ENCODE peak calls at places on chromosomes 16 and 17, in six cellular contexts. R is hepatic stellate cell; L is tibial nerve; T is AG08395; Z is left ventricle myocardium superior; A is activated CD4-positive, alpha-beta T cell treated with anti-CD3 and anti-CD28 coated beads, Interleukin-2, amount 10 ng/mL, durations not matched to agents 24 days and 14 days. Y is an unnamed sample.

GRCh38 chr17:81723651-81724209 is 11.6 kb downstream of the SLC25A10 start:
- DNase-seq in A (no peak), T (no peak), Z (no peak), R (no peak), L (no peak), Y (no peak)

GRCh38 chr16:708019-708418 is 2.4 kb upstream of the FBXL16 start:
- DNase-seq in L (no peak), Z (no peak), T (no peak), R (no peak), A (no peak), Y (no peak)

GRCh38 chr16:9090101-9090959 is 1.1 kb upstream of the HAPSTR1 start:
- DNase-seq in A (peak), T (no peak), R (no peak), Z (peak), L (no peak), Y (no peak)

GRCh38 chr16:24875466-24875865 is 29.7 kb downstream of the SLC5A11 start:
- DNase-seq in L (no peak), Z (no peak), T (no peak), R (no peak), A (no peak), Y (no peak)

GRCh38 chr17:75406222-75406615 is 741 bp upstream of the GRB2 start:
- DNase-seq in A (peak), Z (no peak), T (no peak), L (no peak), R (no peak), Y (no peak)

GRCh38 chr17:28906276-28907051 is 3.6 kb upstream of the DHRS13 start:
- DNase-seq in Z (no peak), A (no peak), L (no peak), T (no peak), R (no peak), Y (no peak)

GRCh38 chr17:70552230-70552981 is 383.1 kb downstream of the KCNJ2 start:
- DNase-seq in L (no peak), R (peak), A (peak), Z (no peak), T (peak), Y (no peak)

GRCh38 chr17:36680701-36681202 is 79.4 kb downstream of the MRM1 start:
- DNase-seq in T (no peak), L (no peak), R (no peak), Z (no peak), A (no peak), Y (no peak)

GRCh38 chr16:56113223-56113622 is 78.1 kb upstream of the GNAO1 start:
- DNase-seq in R (no peak), T (no peak), Z (peak), L (no peak), A (peak), Y (no peak)

GRCh38 chr17:545156-545555 is 169.5 kb downstream of the VPS53 start:
- DNase-seq in T (no peak), A (no peak), L (no peak), Z (no peak), R (no peak), Y (no peak)

GRCh38 chr17:77507116-77507885 is 366.5 kb downstream of the SEC14L1 start:
- DNase-seq in Z (no peak), R (no peak), T (no peak), A (no peak), L (no peak), Y (no peak)

GRCh38 chr17:17350491-17351355 is 47.5 kb downstream of the NT5M start:
- DNase-seq in T (peak), L (no peak), R (peak), Z (no peak), A (no peak), Y (no peak)

GRCh38 chr17:40069751-40070643 is 7.2 kb downstream of the THRA start:
- DNase-seq in Z (peak), T (no peak), R (no peak), A (peak), L (no peak), Y (no peak)

GRCh38 chr16:87956169-87956770 is 5.0 kb downstream of the BANP start:
- DNase-seq in A (peak), L (no peak), T (no peak), Z (peak), R (no peak), Y (no peak)

Y was measured in keratinocyte.